ENCODE peak calls at places on chromosomes 12 and 14, in six cellular contexts. C, G, H, R, X and O are unnamed samples.

GRCh38 chr12:49027846-49028245 is 9.3 kb upstream of the PRKAG1 start:
- DNase-seq in C (no peak), G (no peak), H (no peak), R (no peak), X (no peak), O (no peak)

GRCh38 chr14:68278568-68279436 is 459.2 kb downstream of the RAD51B start:
- DNase-seq in C (peak), G (peak), H (no peak), R (no peak), X (no peak), O (peak)

GRCh38 chr14:65332141-65332871 is 80.2 kb upstream of the FUT8 start:
- DNase-seq in C (no peak), G (no peak), H (peak), R (no peak), X (no peak), O (no peak)

GRCh38 chr14:93369393-93370266 is 22.6 kb downstream of the COX8C start:
- DNase-seq in C (no peak), G (no peak), H (peak), R (no peak), X (no peak), O (no peak)

GRCh38 chr14:76502638-76503037 is 126.7 kb downstream of the ESRRB start:
- DNase-seq in C (no peak), G (no peak), H (no peak), R (no peak), X (no peak), O (no peak)

GRCh38 chr14:63435204-63435603 is 108.0 kb downstream of the PPP2R5E start:
- DNase-seq in C (no peak), G (no peak), H (peak), R (no peak), X (no peak), O (no peak)

GRCh38 chr14:72679591-72680151 is 214.2 kb downstream of the DPF3 start:
- DNase-seq in C (peak), G (no peak), H (no peak), R (peak), X (no peak), O (no peak)

GRCh38 chr14:101839236-101839635 is 77.7 kb downstream of the PPP2R5C start:
- DNase-seq in C (no peak), G (no peak), H (peak), R (no peak), X (no peak), O (no peak)

GRCh38 chr12:40233741-40234367 is 9.1 kb downstream of the LRRK2 start:
- DNase-seq in C (no peak), G (no peak), H (no peak), R (no peak), X (no peak), O (no peak)

GRCh38 chr12:30847259-30847658 is 79.3 kb upstream of the TSPAN11 start:
- DNase-seq in C (peak), G (peak), H (peak), R (peak), X (no peak), O (peak)

GRCh38 chr14:50531595-50532501 is 521 bp downstream of the MAP4K5 start:
- DNase-seq in C (peak), G (no peak), H (peak), R (peak), X (peak), O (peak)

GRCh38 chr12:105803292-105803691 is 335.5 kb downstream of the NUAK1 start:
- DNase-seq in C (no peak), G (no peak), H (no peak), R (no peak), X (no peak), O (no peak)

GRCh38 chr12:7241404-7242005 is 52.0 kb downstream of the PEX5 start:
- DNase-seq in C (peak), G (no peak), H (no peak), R (no peak), X (no peak), O (peak)

GRCh38 chr12:2795291-2796186 is 769 bp downstream of the FKBP4 start:
- DNase-seq in C (peak), G (no peak), H (peak), R (peak), X (peak), O (peak)

GRCh38 chr12:27549801-27550652 is 26.0 kb downstream of the PPFIBP1 start:
- DNase-seq in C (peak), G (peak), H (no peak), R (no peak), X (peak), O (peak)

DNA sequence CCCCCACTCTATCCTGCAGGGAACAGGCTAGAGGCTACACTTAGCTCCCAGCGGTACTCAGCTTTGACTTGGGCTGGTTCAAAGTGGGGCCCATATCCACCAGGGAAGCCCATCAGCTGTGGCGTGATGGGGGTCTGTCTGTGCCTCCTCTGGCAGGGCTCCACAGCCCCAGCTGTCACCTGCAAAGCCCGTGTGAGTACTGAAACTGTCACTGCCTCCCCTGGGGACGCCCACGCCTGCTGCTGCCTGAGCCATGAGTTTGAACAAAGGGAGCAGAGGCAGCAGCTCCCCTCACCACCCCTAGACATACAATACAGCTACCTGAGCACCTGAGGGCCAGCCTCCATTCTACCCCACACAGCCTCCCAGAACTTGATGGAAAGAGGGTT is 5.0 kb downstream of the REM2 start:
- DNase-seq in C (no peak), G (no peak), H (peak), R (no peak), X (no peak), O (no peak)
- H3K4me3 ChIP-seq in C (peak), G (peak), H (peak), R (peak), X (peak), O (peak)

DNA sequence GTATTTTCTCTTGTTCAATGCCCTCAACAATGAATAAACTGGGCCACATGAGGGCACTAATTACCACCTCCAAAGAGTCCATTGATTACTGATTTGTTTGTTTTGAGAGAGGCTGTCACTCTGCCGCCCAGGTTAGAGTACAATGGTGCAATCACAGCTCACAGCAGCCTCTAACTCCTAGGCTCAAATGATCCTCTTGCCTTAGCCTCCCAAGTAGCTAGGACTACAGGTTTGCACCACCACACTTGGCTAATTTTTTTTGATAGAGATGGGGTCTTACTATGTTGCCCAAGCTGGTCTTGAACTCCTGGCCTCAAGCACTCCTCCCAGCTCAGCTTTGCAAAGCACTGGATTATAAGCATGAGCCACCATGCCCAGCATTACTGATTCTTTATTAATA is 28.3 kb upstream of the SYCP3 start:
- DNase-seq in C (no peak), G (no peak), H (no peak), R (no peak), X (no peak), O (no peak)
- TF ChIP-seq CTCF in C (no peak), G (no peak), H (peak), R (no peak), X (no peak), O (no peak)

DNA sequence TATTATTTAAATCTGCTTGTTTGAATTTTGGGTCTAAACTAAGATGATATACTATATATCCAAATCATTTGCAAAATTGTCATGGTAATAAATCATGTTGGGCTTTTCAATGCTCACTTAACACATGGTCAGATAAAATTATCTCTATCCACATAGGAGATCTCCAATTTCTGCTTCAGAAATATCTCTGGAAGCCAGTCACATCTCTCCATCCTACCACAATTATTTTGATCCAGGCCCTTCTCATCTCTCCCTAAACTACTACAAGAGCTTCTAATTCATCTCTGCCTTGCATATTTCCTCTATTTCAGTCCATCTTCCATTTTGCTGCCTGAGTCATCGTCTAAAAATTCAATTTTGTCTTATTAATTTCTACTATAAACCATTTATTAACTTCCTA is 3.8 kb downstream of the DCN start:
- DNase-seq in C (no peak), G (no peak), H (no peak), R (no peak), X (no peak), O (peak)
- H3K4me3 ChIP-seq in C (peak), G (no peak), H (no peak), R (no peak), X (peak), O (peak)

GRCh38 chr12:11946161-11946560 is 124.6 kb upstream of the BCL2L14 start:
- DNase-seq in C (no peak), G (no peak), H (no peak), R (no peak), X (no peak), O (no peak)

GRCh38 chr12:11944321-11944720 is 126.4 kb upstream of the BCL2L14 start:
- DNase-seq in C (peak), G (no peak), H (no peak), R (no peak), X (no peak), O (no peak)

GRCh38 chr12:11943919-11944318 is 126.8 kb upstream of the BCL2L14 start:
- DNase-seq in C (no peak), G (no peak), H (no peak), R (no peak), X (no peak), O (no peak)

GRCh38 chr12:11939223-11939622 is 131.5 kb upstream of the BCL2L14 start:
- DNase-seq in C (no peak), G (no peak), H (no peak), R (no peak), X (no peak), O (no peak)

DNA sequence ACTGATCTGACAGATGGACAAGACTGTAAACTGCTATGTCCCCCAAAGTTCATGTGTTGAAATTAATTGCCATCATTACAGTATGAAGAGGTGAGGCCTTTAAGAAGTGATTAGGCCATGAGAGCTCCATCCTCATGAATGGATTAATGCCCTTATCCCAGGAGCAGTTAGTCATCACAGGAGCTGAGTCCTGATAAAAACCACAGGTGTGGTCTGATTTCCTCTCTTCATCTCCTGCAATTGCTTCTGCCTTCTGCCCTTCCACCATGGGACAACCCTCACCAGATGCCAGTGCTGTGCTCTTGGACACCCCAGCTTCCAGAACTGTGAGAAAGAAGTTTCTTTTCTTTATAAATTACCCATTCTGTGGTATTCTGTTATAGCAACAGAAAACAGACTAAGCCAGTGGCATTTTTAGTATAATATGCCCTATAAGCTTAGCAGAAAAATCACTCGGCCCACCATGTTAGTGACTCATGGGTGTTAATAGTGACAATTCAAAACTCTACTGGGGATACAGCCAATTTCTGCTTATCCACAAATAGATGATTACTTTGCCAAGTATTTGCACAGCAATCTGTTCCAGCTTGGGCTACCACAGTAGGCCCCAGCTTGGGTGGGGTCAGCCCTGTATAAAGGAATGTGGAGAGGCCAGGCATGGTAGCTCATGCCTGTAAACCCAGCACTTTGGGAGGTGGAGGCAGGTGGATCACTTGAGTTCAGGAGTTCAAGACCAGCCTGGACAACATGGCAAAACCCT is 129.0 kb upstream of the BCL2L14 start:
- DNase-seq in C (peak), G (no peak), H (no peak), R (no peak), X (no peak), O (peak)
- TF ChIP-seq CTCF in C (no peak), G (no peak), H (no peak), R (no peak), X (no peak), O (no peak)

DNA sequence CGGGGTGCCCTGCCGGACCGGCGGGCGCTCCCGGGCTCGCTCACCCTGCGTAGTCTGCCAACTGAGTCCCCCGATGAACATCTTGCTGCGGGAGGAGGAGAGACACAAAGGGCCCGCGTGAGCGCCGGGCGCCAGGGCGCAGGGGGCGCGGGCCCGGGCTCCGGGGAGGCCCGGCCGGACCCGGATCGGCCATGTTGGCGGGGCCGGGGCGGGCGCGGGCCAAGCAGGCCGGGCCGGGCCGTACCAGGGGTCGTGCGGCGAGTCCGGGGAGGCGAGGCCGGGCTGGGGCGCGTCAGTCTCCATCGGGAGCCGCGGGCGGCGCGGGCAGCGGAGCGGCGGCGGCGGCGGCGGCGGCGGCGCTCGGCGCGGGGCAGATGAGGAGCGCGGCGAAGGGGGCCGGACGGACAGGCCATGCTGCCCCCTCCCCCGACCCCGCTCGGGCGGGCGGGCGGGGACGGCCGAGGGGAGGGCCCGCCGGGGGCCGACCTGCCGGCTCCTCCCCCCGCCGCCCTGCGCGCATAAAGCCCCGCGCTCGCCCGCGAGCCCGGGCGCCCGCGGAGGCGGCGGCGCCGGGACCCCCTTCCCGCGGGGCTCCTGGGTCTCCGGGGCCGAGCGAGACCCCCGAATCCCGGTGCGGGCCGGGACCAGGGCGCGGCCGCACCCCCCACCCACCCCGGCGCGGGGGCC is at the start of gene MSI1:
- DNase-seq in C (no peak), G (no peak), H (no peak), R (peak), X (no peak), O (no peak)
- H3K4me3 ChIP-seq in C (peak), G (peak), H (no peak), R (peak), X (peak), O (no peak)